ENCODE peak calls at places on chromosomes 1 and 21, in ten cellular contexts. O is stimulated activated CD4-positive, alpha-beta T cell treated with anti-CD3 and anti-CD28 coated beads, Interleukin-15, amount 100 ng/mL, for 24 hours; S is stimulated activated CD8-positive, alpha-beta memory T cell treated with anti-CD3 and anti-CD28 coated beads, Interleukin-4, amount 100 ng/mL, for 1 hour; A is HFF-Myc; D is kidney glomerular epithelial cell; X is AG09309; V is lung; U is osteocyte; N is C1 segment of cervical spinal cord; P is NCI-H146. B is an unnamed sample.

GRCh38 chr1:55067914-55068313 is 28.6 kb downstream of the PCSK9 start:
- DNase-seq in A (no peak), D (no peak), S (no peak), N (no peak), U (no peak), P (no peak), X (no peak), O (no peak), V (no peak), B (no peak)

GRCh38 chr1:178650950-178651461 is 74.0 kb upstream of the RALGPS2 start:
- DNase-seq in V (no peak), A (peak), D (no peak), O (no peak), U (no peak), P (no peak), X (no peak), S (no peak), N (no peak), B (no peak)

GRCh38 chr1:32988665-32989064 is 24.1 kb upstream of the RNF19B start:
- DNase-seq in U (no peak), D (no peak), N (no peak), O (no peak), X (no peak), S (no peak), A (no peak), P (no peak), V (peak), B (no peak)

GRCh38 chr1:219120625-219121544 is 52.8 kb upstream of the LYPLAL1 start:
- DNase-seq in D (no peak), N (no peak), P (no peak), S (no peak), A (peak), X (peak), V (peak), O (no peak), U (no peak), B (peak)

GRCh38 chr1:14698206-14698605 is 99.7 kb downstream of the KAZN start:
- DNase-seq in S (no peak), N (no peak), A (no peak), U (no peak), D (no peak), V (no peak), P (no peak), O (no peak), X (no peak), B (no peak)

GRCh38 chr1:183197762-183198161 is 11.7 kb downstream of the LAMC2 start:
- DNase-seq in U (no peak), P (no peak), N (no peak), V (no peak), A (no peak), X (no peak), S (no peak), D (no peak), O (no peak), B (no peak)

GRCh38 chr1:241215203-241215602 is 141.8 kb downstream of the RGS7 start:
- DNase-seq in S (no peak), P (no peak), U (no peak), A (no peak), V (no peak), N (no peak), X (no peak), O (no peak), D (no peak), B (no peak)

GRCh38 chr1:70361727-70362413 is 7.3 kb upstream of the ANKRD13C start:
- DNase-seq in D (no peak), O (no peak), V (no peak), U (no peak), S (no peak), P (peak), N (no peak), X (no peak), A (no peak), B (peak)

GRCh38 chr1:34166191-34167090 is 1.4 kb upstream of the CSMD2 start:
- DNase-seq in X (no peak), P (no peak), A (no peak), D (no peak), V (no peak), O (peak), U (no peak), S (no peak), N (peak), B (no peak)

GRCh38 chr1:71047635-71048607 is at the start of gene PTGER3:
- DNase-seq in S (no peak), N (no peak), X (no peak), O (peak), U (no peak), V (peak), A (no peak), P (peak), D (no peak), B (no peak)

GRCh38 chr1:24932725-24933294 is 2.7 kb upstream of the RUNX3 start:
- DNase-seq in D (no peak), X (no peak), A (no peak), P (no peak), N (no peak), S (no peak), V (no peak), U (no peak), O (no peak), B (no peak)

GRCh38 chr1:93770640-93771039 is 89.0 kb upstream of the BCAR3 start:
- DNase-seq in U (no peak), A (no peak), N (no peak), P (no peak), X (no peak), V (no peak), S (no peak), D (no peak), O (no peak), B (no peak)

GRCh38 chr1:192794768-192795035 is 14.1 kb upstream of the RGS2 start:
- DNase-seq in S (no peak), V (no peak), A (no peak), X (no peak), P (no peak), D (no peak), U (no peak), N (no peak), O (no peak), B (no peak)

GRCh38 chr1:19385869-19386591 is 73.9 kb downstream of the SLC66A1 start:
- DNase-seq in U (no peak), O (no peak), S (no peak), X (no peak), A (no peak), N (no peak), D (no peak), P (no peak), V (peak), B (peak)

GRCh38 chr1:2130871-2131289 is 63.7 kb downstream of the FAAP20 start:
- DNase-seq in S (no peak), U (no peak), O (no peak), A (no peak), P (no peak), X (no peak), V (no peak), N (no peak), D (no peak), B (no peak)

GRCh38 chr1:160575112-160575664 is 4.1 kb downstream of the CD84 start:
- DNase-seq in V (no peak), P (no peak), S (no peak), N (no peak), U (no peak), D (no peak), X (no peak), A (no peak), O (no peak), B (no peak)

GRCh38 chr1:26598890-26599289 is 69.3 kb downstream of the RPS6KA1 start:
- DNase-seq in A (no peak), P (no peak), O (no peak), U (no peak), V (no peak), D (no peak), N (no peak), S (no peak), X (no peak), B (no peak)

GRCh38 chr1:6408023-6408422 is 11.7 kb downstream of the HES2 start:
- DNase-seq in N (no peak), P (no peak), A (no peak), O (no peak), D (no peak), U (no peak), V (no peak), X (no peak), S (no peak), B (no peak)

GRCh38 chr1:244137725-244138124 is 86.6 kb downstream of the ZBTB18 start:
- DNase-seq in V (no peak), U (no peak), X (no peak), S (no peak), O (no peak), A (no peak), N (no peak), P (no peak), D (no peak), B (no peak)

GRCh38 chr1:154353966-154354365 is 28.6 kb downstream of the ATP8B2 start:
- DNase-seq in P (no peak), U (no peak), X (no peak), D (no peak), A (no peak), N (no peak), S (no peak), V (no peak), O (no peak), B (no peak)

GRCh38 chr1:168469690-168470089 is 74.1 kb downstream of the XCL2 start:
- DNase-seq in D (no peak), V (no peak), O (peak), S (no peak), U (no peak), N (no peak), X (peak), P (no peak), A (peak), B (no peak)

GRCh38 chr1:214466759-214467585 is 84.4 kb downstream of the PTPN14 start:
- DNase-seq in N (no peak), X (no peak), O (no peak), P (no peak), A (no peak), U (no peak), V (no peak), S (no peak), D (peak), B (no peak)

GRCh38 chr1:7516341-7516740 is 254.8 kb upstream of the VAMP3 start:
- DNase-seq in S (no peak), P (peak), D (no peak), A (no peak), V (no peak), O (no peak), N (no peak), U (no peak), X (no peak), B (no peak)

GRCh38 chr1:19154876-19155275 is 55.2 kb downstream of the UBR4 start:
- DNase-seq in O (no peak), P (peak), V (no peak), D (no peak), S (no peak), U (no peak), X (no peak), N (no peak), A (no peak), B (no peak)

GRCh38 chr1:154865442-154866256 is 4.4 kb downstream of the KCNN3 start:
- DNase-seq in P (no peak), A (no peak), O (no peak), S (no peak), U (no peak), V (no peak), X (no peak), N (no peak), D (no peak), B (no peak)

GRCh38 chr21:21383126-21383525 is 384.9 kb downstream of the NCAM2 start:
- DNase-seq in V (no peak), U (no peak), N (no peak), A (no peak), S (no peak), X (no peak), O (no peak), P (no peak), D (no peak), B (peak)

GRCh38 chr1:155910621-155911121 is 478 bp downstream of the RIT1 start:
- DNase-seq in D (peak), X (no peak), U (no peak), N (peak), A (no peak), S (no peak), V (no peak), P (peak), O (peak), B (no peak)

GRCh38 chr1:152502496-152503180 is 8.0 kb upstream of the LCE5A start:
- DNase-seq in U (no peak), S (no peak), P (no peak), D (no peak), O (no peak), A (no peak), V (no peak), N (no peak), X (no peak), B (no peak)

GRCh38 chr1:92398519-92398918 is 88.2 kb downstream of the GFI1 start:
- DNase-seq in A (no peak), V (no peak), O (no peak), P (no peak), S (no peak), N (no peak), U (no peak), D (no peak), X (no peak), B (no peak)

GRCh38 chr1:239816090-239816812 is 275.4 kb upstream of the FMN2 start:
- DNase-seq in O (no peak), S (no peak), D (peak), A (no peak), X (peak), N (no peak), P (no peak), V (peak), U (no peak), B (no peak)

B was measured in smooth muscle cell of the brain vasculature.